ENCODE peak calls at places on chromosomes 1 and 21, in four cellular contexts. V is K562, E is AG09309, J is PC-9. I is an unnamed sample.
A peak's percentile ranks its signal among the peaks of the same experiment; 100 is the strongest.

GRCh38 chr1:21861602-21862429 is 49.8 kb downstream of the LDLRAD2 start:
- DNase-seq in E (peak; percentile 34), V (no peak), J (peak; percentile 83), I (no peak)

GRCh38 chr1:40955266-40955665 is 24.2 kb upstream of the CTPS1 start:
- DNase-seq in V (no peak), J (peak; percentile 69), E (no peak), I (no peak)

GRCh38 chr1:150362721-150363425 is 1.1 kb upstream of the RPRD2 start:
- DNase-seq in V (peak; percentile 24), J (no peak), E (no peak), I (no peak)

GRCh38 chr1:158112994-158113758 is 67.5 kb upstream of the CD1D start:
- DNase-seq in V (no peak), E (no peak), J (no peak), I (no peak)

GRCh38 chr1:54053745-54054437 is 483 bp downstream of the TCEANC2 start:
- DNase-seq in V (peak; percentile 48), J (no peak), E (no peak), I (no peak)

GRCh38 chr1:22289251-22289995 is 146.5 kb upstream of the WNT4 start:
- DNase-seq in V (no peak), J (no peak), E (no peak), I (no peak)

GRCh38 chr1:94819945-94820746 is at the start of gene SLC44A3:
- DNase-seq in E (no peak), J (peak; percentile 65), V (no peak), I (no peak)

GRCh38 chr1:211610779-211611556 is 32.0 kb upstream of the SLC30A1 start:
- DNase-seq in V (no peak), J (no peak), E (no peak), I (no peak)

GRCh38 chr1:244207042-244207934 is 156.2 kb downstream of the ZBTB18 start:
- DNase-seq in E (peak; percentile 18), J (no peak), V (no peak), I (no peak)

GRCh38 chr21:41169701-41170100 is 1.7 kb downstream of the BACE2 start:
- DNase-seq in J (no peak), V (no peak), E (no peak), I (no peak)

GRCh38 chr1:234544094-234544579 is 65.2 kb upstream of the TARBP1 start:
- DNase-seq in E (peak; percentile 77), J (no peak), V (peak; percentile 92), I (peak; percentile 71)

GRCh38 chr1:186609183-186609582 is 71.0 kb downstream of the PTGS2 start:
- DNase-seq in E (no peak), V (no peak), J (no peak), I (no peak)

GRCh38 chr1:62852253-62852652 is 68.3 kb downstream of the ATG4C start:
- DNase-seq in V (no peak), J (no peak), E (no peak), I (no peak)

GRCh38 chr1:230131457-230131856 is 64.4 kb downstream of the GALNT2 start:
- DNase-seq in V (no peak), J (no peak), E (no peak), I (no peak)

GRCh38 chr1:168637350-168637991 is 61.1 kb downstream of the XCL1 start:
- DNase-seq in E (peak; percentile 10), V (peak; percentile 67), J (no peak), I (no peak)

GRCh38 chr1:102174259-102174863 is 177.6 kb upstream of the OLFM3 start:
- DNase-seq in E (no peak), V (peak; percentile 3), J (no peak), I (no peak)

GRCh38 chr1:2311184-2312032 is 79.9 kb downstream of the MORN1 start:
- DNase-seq in J (peak; percentile 43), V (peak; percentile 79), E (no peak), I (no peak)

GRCh38 chr1:94237291-94238226 is at the start of gene ARHGAP29:
- DNase-seq in E (no peak), J (peak; percentile 88), V (peak; percentile 49), I (no peak)

GRCh38 chr1:230278871-230279582 is 147.1 kb downstream of the PGBD5 start:
- DNase-seq in V (no peak), E (no peak), J (no peak), I (no peak)

GRCh38 chr1:94050263-94050662 is 70.7 kb downstream of the ABCA4 start:
- DNase-seq in V (no peak), E (no peak), J (peak; percentile 90), I (no peak)

GRCh38 chr1:111241797-111242196 is 14.3 kb downstream of the CHI3L2 start:
- DNase-seq in V (no peak), J (peak; percentile 53), E (no peak), I (no peak)

GRCh38 chr21:14862794-14863720 is 201.7 kb downstream of the NRIP1 start:
- DNase-seq in J (no peak), V (peak; percentile 47), E (no peak), I (no peak)

GRCh38 chr1:169949139-169949538 is 55.4 kb upstream of the SCYL3 start:
- DNase-seq in J (no peak), E (no peak), V (no peak), I (no peak)

GRCh38 chr1:75132421-75133381 is 1.5 kb upstream of the LHX8 start:
- DNase-seq in E (no peak), V (no peak), J (no peak), I (no peak)

GRCh38 chr1:23169727-23170335 is 1.2 kb upstream of the LUZP1 start:
- DNase-seq in J (no peak), V (peak; percentile 76), E (peak; percentile 85), I (no peak)

GRCh38 chr21:43800566-43800965 is 11.2 kb downstream of the RRP1 start:
- DNase-seq in V (no peak), J (no peak), E (no peak), I (no peak)

GRCh38 chr1:207826557-207827487 is 75.0 kb downstream of the CD46 start:
- DNase-seq in E (no peak), J (peak; percentile 60), V (peak; percentile 33), I (peak; percentile 87)

GRCh38 chr1:10424034-10424433 is 6.2 kb upstream of the CENPS start:
- DNase-seq in V (peak; percentile 28), E (no peak), J (no peak), I (no peak)

GRCh38 chr1:214518387-214518786 is 33.0 kb downstream of the PTPN14 start:
- DNase-seq in J (no peak), V (no peak), E (no peak), I (no peak)

GRCh38 chr1:40895601-40896000 is 33.4 kb upstream of the CITED4 start:
- DNase-seq in V (no peak), E (no peak), J (no peak), I (no peak)

GRCh38 chr1:75310067-75310466 is 175.9 kb downstream of the LHX8 start:
- DNase-seq in E (no peak), V (no peak), J (no peak), I (no peak)

GRCh38 chr21:33914188-33914587 is 1.4 kb downstream of the ATP5PO start:
- DNase-seq in V (no peak), E (no peak), J (no peak), I (no peak)
- H3K4me3 ChIP-seq in V (peak overlapping the region; percentile 86), E (no peak overlapping the region), J (peak overlapping the region; percentile 85), I (peak overlapping the region; percentile 99)

GRCh38 chr1:64508521-64509096 is 38.7 kb downstream of the CACHD1 start:
- DNase-seq in V (no peak), J (no peak), E (no peak), I (no peak)
- TF ChIP-seq CTCF in V (no peak), J (no peak), E (no peak), I (no peak)

GRCh38 chr1:209586341-209586740 is 2.8 kb downstream of the CAMK1G start:
- DNase-seq in J (no peak), V (no peak), E (no peak), I (no peak)

GRCh38 chr1:209585197-209585596 is 1.7 kb downstream of the CAMK1G start:
- DNase-seq in E (no peak), V (no peak), J (no peak), I (no peak)

GRCh38 chr1:209584186-209584776 is 767 bp downstream of the CAMK1G start:
- DNase-seq in E (no peak), J (no peak), V (no peak), I (no peak)

GRCh38 chr1:209587778-209588177 is 4.3 kb downstream of the CAMK1G start:
- DNase-seq in E (no peak), V (no peak), J (peak; percentile 70), I (no peak)

DNA sequence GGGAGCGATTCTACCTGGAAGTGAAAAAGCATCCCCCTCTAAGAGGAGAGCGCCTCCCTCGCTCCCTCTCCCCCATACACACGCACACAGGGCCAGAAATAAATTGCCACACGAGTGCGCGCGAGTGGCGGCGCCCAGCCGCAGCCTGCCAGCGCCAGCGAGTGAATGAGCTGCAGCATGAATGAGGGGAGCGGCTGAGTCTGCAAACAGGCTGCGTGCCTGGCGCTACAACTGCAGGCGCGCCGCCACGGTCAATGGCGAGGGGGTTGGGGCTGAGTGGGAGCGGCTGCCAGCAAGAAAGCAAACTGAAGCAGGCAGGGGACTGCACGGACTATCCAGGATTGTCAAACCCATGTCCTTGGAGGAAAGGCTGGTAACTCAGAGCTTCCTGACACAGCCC is 2.2 kb downstream of the CAMK1G start:
- DNase-seq in E (no peak), J (no peak), V (no peak), I (no peak)
- H3K4me3 ChIP-seq in E (peak overlapping the region; percentile 16), J (no peak overlapping the region), V (no peak overlapping the region), I (no peak overlapping the region)

DNA sequence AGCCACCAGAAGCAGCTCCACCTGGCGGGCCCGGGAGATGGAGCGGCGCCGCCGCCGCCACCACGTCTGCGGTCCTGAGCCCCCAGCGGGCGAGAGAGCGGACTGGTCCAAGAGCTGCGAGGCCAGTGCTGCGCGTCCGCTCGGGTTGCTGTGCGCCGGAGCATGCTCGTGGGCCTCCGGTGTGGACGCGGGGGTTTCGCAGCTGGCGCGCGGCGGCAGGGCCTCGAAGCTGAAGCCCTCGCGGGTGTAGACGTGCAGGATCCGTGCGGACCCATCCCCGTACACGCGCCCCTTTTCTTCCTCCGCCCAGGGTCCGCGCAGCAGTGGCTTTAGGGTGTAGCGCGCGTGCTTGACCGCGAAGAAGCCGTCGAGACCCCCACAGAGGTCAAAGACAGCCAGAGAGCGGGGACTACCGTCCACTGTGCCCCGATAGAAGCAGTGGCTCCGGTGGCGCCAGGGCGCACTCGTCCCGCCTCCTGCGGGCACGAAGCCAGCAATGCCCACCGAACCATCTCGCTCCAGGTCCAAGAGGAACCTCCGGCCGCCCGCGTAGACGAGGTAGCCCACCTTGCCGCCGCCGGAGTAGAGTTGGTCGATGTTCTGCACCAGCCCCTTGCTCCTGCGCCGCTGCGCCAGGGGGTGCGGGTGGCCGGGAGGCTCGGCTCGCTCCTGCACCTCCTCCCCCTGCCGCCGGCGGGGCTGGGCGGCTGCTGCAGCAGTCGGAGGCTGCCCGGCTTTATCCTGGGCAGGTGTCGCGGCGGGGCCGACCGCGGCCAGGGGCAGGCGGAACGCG is 1.1 kb downstream of the ADAMTS5 start:
- DNase-seq in V (no peak), J (no peak), E (no peak), I (no peak)
- TF ChIP-seq CTCF in V (no peak), J (no peak), E (peak; percentile 47), I (no peak)

GRCh38 chr1:217275617-217276398 is 355.1 kb downstream of the GPATCH2 start:
- DNase-seq in E (no peak), J (no peak), V (no peak), I (no peak)
- H3K4me3 ChIP-seq in E (no peak overlapping the region), J (no peak overlapping the region), V (no peak overlapping the region), I (no peak overlapping the region)